ENCODE peak calls at places on chromosome 15, in six cellular contexts. G, K, J, M, O and V are unnamed samples.

GRCh38 chr15:70859322-70859908 is 5.5 kb upstream of the LARP6 start:
- DNase-seq in G (no peak), K (peak), J (no peak), M (no peak), O (no peak), V (no peak)

GRCh38 chr15:93028632-93029612 is 60.1 kb downstream of the RGMA start:
- DNase-seq in G (no peak), K (no peak), J (no peak), M (no peak), O (no peak), V (peak)

GRCh38 chr15:67146214-67146613 is 80.8 kb downstream of the SMAD3 start:
- DNase-seq in G (peak), K (peak), J (no peak), M (no peak), O (no peak), V (no peak)

GRCh38 chr15:31278544-31279220 is 48.0 kb upstream of the KLF13 start:
- DNase-seq in G (peak), K (no peak), J (no peak), M (no peak), O (no peak), V (no peak)

GRCh38 chr15:74421302-74422245 is 12.2 kb downstream of the SEMA7A start:
- DNase-seq in G (no peak), K (peak), J (no peak), M (no peak), O (no peak), V (no peak)

GRCh38 chr15:34851751-34852150 is 56.4 kb upstream of the ACTC1 start:
- DNase-seq in G (no peak), K (no peak), J (no peak), M (no peak), O (no peak), V (no peak)

GRCh38 chr15:71048913-71049675 is 66.2 kb upstream of the THSD4 start:
- DNase-seq in G (no peak), K (no peak), J (no peak), M (no peak), O (no peak), V (no peak)

GRCh38 chr15:60375255-60375809 is 22.5 kb downstream of the ANXA2 start:
- DNase-seq in G (no peak), K (no peak), J (no peak), M (no peak), O (no peak), V (no peak)

GRCh38 chr15:38945551-38946298 is 381.1 kb upstream of the RASGRP1 start:
- DNase-seq in G (no peak), K (no peak), J (no peak), M (no peak), O (no peak), V (no peak)

GRCh38 chr15:90497912-90498311 is 31.8 kb upstream of the CRTC3 start:
- DNase-seq in G (no peak), K (no peak), J (no peak), M (no peak), O (no peak), V (no peak)

GRCh38 chr15:32119694-32120330 is 89.5 kb downstream of the CHRNA7 start:
- DNase-seq in G (peak), K (no peak), J (no peak), M (no peak), O (no peak), V (no peak)

GRCh38 chr15:58065445-58066041 is at the start of gene ALDH1A2:
- DNase-seq in G (peak), K (no peak), J (no peak), M (no peak), O (peak), V (no peak)

GRCh38 chr15:80530737-80531365 is 126.7 kb downstream of the ARNT2 start:
- DNase-seq in G (no peak), K (no peak), J (no peak), M (no peak), O (no peak), V (no peak)
- TF ChIP-seq GABPA in G (no peak), K (no peak), J (no peak), M (no peak), O (no peak), V (no peak)

GRCh38 chr15:63462053-63462452 is 42.3 kb upstream of the USP3 start:
- DNase-seq in G (no peak), K (no peak), J (no peak), M (no peak), O (no peak), V (no peak)

GRCh38 chr15:63466378-63467192 is 37.8 kb upstream of the USP3 start:
- DNase-seq in G (peak), K (peak), J (no peak), M (no peak), O (peak), V (peak)

GRCh38 chr15:63463030-63463429 is 41.4 kb upstream of the USP3 start:
- DNase-seq in G (no peak), K (no peak), J (no peak), M (no peak), O (no peak), V (no peak)

GRCh38 chr15:63463793-63464192 is 40.6 kb upstream of the USP3 start:
- DNase-seq in G (no peak), K (no peak), J (no peak), M (no peak), O (no peak), V (no peak)

GRCh38 chr15:63465104-63465503 is 39.3 kb upstream of the USP3 start:
- DNase-seq in G (no peak), K (no peak), J (no peak), M (no peak), O (no peak), V (no peak)
- TF ChIP-seq POLR2AphosphoS5 in G (no peak), K (no peak), J (no peak), M (no peak), O (no peak), V (no peak)

GRCh38 chr15:47384776-47385175 is 332.5 kb upstream of the SEMA6D start:
- DNase-seq in G (no peak), K (no peak), J (no peak), M (no peak), O (no peak), V (no peak)
- TF ChIP-seq GABPA in G (no peak), K (no peak), J (no peak), M (no peak), O (no peak), V (no peak)

DNA sequence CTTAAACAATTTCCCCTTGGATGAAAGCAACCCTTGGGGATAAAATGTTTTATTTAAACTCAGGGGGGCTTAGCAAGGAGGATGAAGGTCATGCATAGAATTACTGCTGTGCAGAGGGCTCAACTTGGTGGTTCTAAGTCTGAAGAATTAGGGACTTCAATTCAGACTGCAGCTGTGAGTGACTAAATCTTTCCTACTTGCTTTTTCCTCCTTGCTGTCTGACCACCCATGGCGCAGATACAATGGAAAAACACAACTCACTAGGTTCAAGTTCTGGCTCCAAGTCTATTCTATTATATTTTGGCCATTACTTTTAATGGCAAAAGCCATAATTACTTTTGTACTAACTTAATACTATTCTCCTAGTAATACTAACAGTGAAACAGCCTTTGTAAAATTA is 594.6 kb downstream of the NTRK3 start:
- DNase-seq in G (no peak), K (no peak), J (no peak), M (no peak), O (no peak), V (no peak)
- TF ChIP-seq POLR2AphosphoS5 in G (no peak), K (no peak), J (no peak), M (no peak), O (no peak), V (no peak)

DNA sequence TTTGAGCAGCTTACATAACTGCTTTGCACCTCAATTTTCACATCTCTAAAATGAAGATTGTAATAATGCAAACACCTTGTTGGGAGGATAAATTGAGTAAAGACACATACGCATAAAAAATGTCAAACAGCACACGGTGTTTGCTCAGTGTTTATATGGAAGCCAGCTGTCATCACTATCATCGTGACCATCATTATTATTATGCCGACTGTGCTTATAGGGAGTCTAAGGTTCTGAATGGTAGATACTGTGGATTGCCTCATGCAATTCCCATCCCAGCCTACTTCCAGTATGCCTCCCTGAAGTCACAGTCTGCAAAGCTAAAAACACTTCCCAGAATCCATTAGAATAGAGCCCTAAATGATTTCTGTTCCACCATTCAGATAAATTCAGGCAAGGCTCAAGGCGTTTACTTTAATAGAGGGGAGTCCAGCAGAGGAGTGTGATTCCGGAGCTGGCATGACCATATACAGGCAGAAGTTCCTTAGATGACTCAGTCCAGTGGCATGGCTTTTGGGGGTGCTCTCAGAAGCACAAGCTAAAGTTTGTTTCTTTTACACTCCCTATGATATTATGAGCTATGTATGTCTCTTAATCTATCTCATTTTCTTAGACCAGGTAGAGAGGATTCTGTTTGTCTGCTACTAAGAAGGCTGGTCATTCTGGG is 148.7 kb downstream of the MEX3B start:
- DNase-seq in G (no peak), K (no peak), J (no peak), M (no peak), O (no peak), V (no peak)
- TF ChIP-seq GABPA in G (no peak), K (no peak), J (no peak), M (no peak), O (no peak), V (no peak)

GRCh38 chr15:40793216-40793989 is 13.5 kb upstream of the ZFYVE19 start:
- DNase-seq in G (no peak), K (peak), J (no peak), M (no peak), O (no peak), V (no peak)
- TF ChIP-seq POLR2AphosphoS5 in G (peak), K (no peak), J (no peak), M (no peak), O (no peak), V (no peak)

GRCh38 chr15:91801836-91802534 is 51.5 kb upstream of the SLCO3A1 start:
- DNase-seq in G (no peak), K (no peak), J (no peak), M (no peak), O (no peak), V (no peak)
- TF ChIP-seq GABPA in G (no peak), K (no peak), J (no peak), M (no peak), O (no peak), V (no peak)

GRCh38 chr15:100525894-100526512 is 2.7 kb downstream of the CERS3 start:
- DNase-seq in G (no peak), K (no peak), J (no peak), M (no peak), O (no peak), V (no peak)
- TF ChIP-seq POLR2AphosphoS5 in G (no peak), K (no peak), J (no peak), M (no peak), O (no peak), V (no peak)